ENCODE peak calls at places on chromosomes 7 and 10, in ten cellular contexts. S is left colon; L is activated CD4-positive, alpha-beta T cell treated with anti-CD3 and anti-CD28 coated beads, Interleukin-2, amount 50 U/mL, for 1 hour; N is NCI-H1436; B is adrenal gland; A is epithelial cell of esophagus; Y is SK-MEL-5; I is neural crest cell; P is AG04450; J is WTC11. C is an unnamed sample.

GRCh38 chr7:136166521-136166920 is 189.4 kb upstream of the MTPN start:
- DNase-seq in P (no peak), S (no peak), B (no peak), L (no peak), I (no peak), N (no peak), A (no peak), Y (no peak), J (no peak), C (no peak)

GRCh38 chr10:116889066-116889465 is 39.8 kb downstream of the ENO4 start:
- DNase-seq in P (no peak), J (no peak), Y (no peak), A (no peak), N (no peak), S (no peak), B (no peak), I (no peak), L (no peak), C (no peak)

GRCh38 chr7:116876664-116877442 is 14.5 kb downstream of the CAPZA2 start:
- DNase-seq in A (no peak), S (peak; percentile 67), Y (no peak), L (no peak), J (no peak), B (peak; percentile 84), I (no peak), N (no peak), P (no peak), C (no peak)

GRCh38 chr7:47816647-47817046 is 131.6 kb downstream of the PKD1L1 start:
- DNase-seq in J (no peak), L (no peak), A (peak; percentile 46), I (no peak), P (no peak), N (no peak), B (no peak), Y (no peak), S (no peak), C (no peak)

GRCh38 chr7:8126768-8127167 is 135.2 kb downstream of the ICA1 start:
- DNase-seq in A (no peak), B (no peak), S (no peak), L (no peak), J (no peak), P (no peak), I (no peak), Y (no peak), N (no peak), C (no peak)

GRCh38 chr10:73759512-73760115 is 15.4 kb downstream of the SEC24C start:
- DNase-seq in B (no peak), I (no peak), L (peak; percentile 54), Y (no peak), J (no peak), S (no peak), N (no peak), P (no peak), A (peak; percentile 47), C (no peak)

GRCh38 chr10:72248477-72249151 is 25.1 kb upstream of the DDIT4 start:
- DNase-seq in L (peak; percentile 62), J (peak; percentile 56), S (peak; percentile 83), P (no peak), Y (peak; percentile 91), B (peak; percentile 79), I (peak; percentile 22), N (peak; percentile 29), A (peak; percentile 62), C (no peak)

GRCh38 chr10:91665842-91666241 is 33.0 kb upstream of the PPP1R3C start:
- DNase-seq in L (no peak), B (no peak), Y (no peak), S (no peak), N (no peak), I (no peak), J (no peak), P (peak; percentile 47), A (no peak), C (no peak)

GRCh38 chr7:146683439-146683838 is 566.8 kb downstream of the CNTNAP2 start:
- DNase-seq in A (peak; percentile 16), B (no peak), J (no peak), I (no peak), S (no peak), N (no peak), L (no peak), P (no peak), Y (no peak), C (no peak)

GRCh38 chr7:23239709-23240108 is 6.9 kb upstream of the GPNMB start:
- DNase-seq in S (no peak), A (no peak), Y (no peak), I (no peak), B (no peak), L (no peak), P (no peak), N (no peak), J (no peak), C (no peak)

GRCh38 chr10:85643839-85644525 is 722.6 kb downstream of the GRID1 start:
- DNase-seq in B (no peak), L (no peak), I (no peak), P (no peak), A (peak; percentile 94), S (no peak), J (no peak), N (no peak), Y (no peak), C (no peak)

GRCh38 chr7:23161502-23161901 is 20.3 kb upstream of the NUP42 start:
- DNase-seq in N (no peak), S (no peak), A (no peak), J (no peak), L (no peak), P (no peak), B (no peak), Y (no peak), I (no peak), C (no peak)

GRCh38 chr7:27890205-27890849 is 150.4 kb downstream of the TAX1BP1 start:
- DNase-seq in A (no peak), S (no peak), J (no peak), N (no peak), Y (no peak), I (no peak), P (no peak), B (no peak), L (no peak), C (no peak)

GRCh38 chr10:61635946-61636345 is 26.8 kb upstream of the CABCOCO1 start:
- DNase-seq in L (no peak), I (no peak), P (no peak), A (peak; percentile 69), S (no peak), B (no peak), N (no peak), J (no peak), Y (no peak), C (no peak)

GRCh38 chr7:73707045-73707631 is 12.3 kb downstream of the STX1A start:
- DNase-seq in S (peak; percentile 95), B (peak; percentile 21), J (no peak), P (no peak), N (peak; percentile 67), Y (no peak), L (peak; percentile 22), A (peak; percentile 60), I (no peak), C (no peak)

GRCh38 chr10:71831646-71832552 is 19.2 kb downstream of the PSAP start:
- DNase-seq in Y (no peak), J (no peak), A (peak; percentile 89), L (no peak), I (no peak), B (peak; percentile 50), P (no peak), S (no peak), N (no peak), C (no peak)

GRCh38 chr7:154640266-154640865 is 362.6 kb downstream of the PAXIP1 start:
- DNase-seq in N (no peak), A (no peak), B (no peak), I (no peak), L (no peak), Y (peak; percentile 44), J (no peak), S (peak; percentile 28), P (no peak), C (no peak)

GRCh38 chr7:725223-726005 is 1.1 kb upstream of the DNAAF5 start:
- DNase-seq in L (no peak), A (peak; percentile 79), Y (no peak), N (no peak), S (no peak), P (no peak), B (no peak), I (no peak), J (no peak), C (no peak)

GRCh38 chr10:112375721-112376577 is 2.0 kb downstream of the ACSL5 start:
- DNase-seq in A (peak; percentile 18), B (peak; percentile 48), Y (no peak), N (no peak), S (peak; percentile 71), L (peak; percentile 27), P (no peak), I (no peak), J (no peak), C (no peak)

GRCh38 chr10:49290131-49290530 is 8.8 kb upstream of the C10orf71 start:
- DNase-seq in B (no peak), P (no peak), I (no peak), Y (no peak), S (no peak), J (no peak), L (no peak), N (no peak), A (no peak), C (no peak)

GRCh38 chr10:119313645-119314044 is 106.3 kb downstream of the GRK5 start:
- DNase-seq in P (no peak), Y (no peak), I (no peak), L (peak; percentile 24), N (no peak), B (no peak), S (no peak), J (no peak), A (no peak), C (no peak)

GRCh38 chr7:24334627-24335026 is 50.6 kb downstream of the NPY start:
- DNase-seq in Y (no peak), I (no peak), J (no peak), L (no peak), P (no peak), B (no peak), N (no peak), A (no peak), S (no peak), C (no peak)

GRCh38 chr10:63738410-63738809 is 217.2 kb downstream of the REEP3 start:
- DNase-seq in P (no peak), Y (no peak), A (peak; percentile 11), J (no peak), B (peak; percentile 68), N (no peak), L (no peak), I (no peak), S (no peak), C (no peak)

GRCh38 chr10:68553138-68553537 is 7.0 kb upstream of the TET1 start:
- DNase-seq in L (no peak), Y (no peak), S (no peak), B (no peak), N (no peak), A (no peak), J (no peak), I (no peak), P (no peak), C (no peak)

GRCh38 chr7:143372070-143372469 is 9.1 kb upstream of the ZYX start:
- DNase-seq in B (peak; percentile 43), Y (peak; percentile 83), L (peak; percentile 54), S (peak; percentile 81), N (no peak), A (peak; percentile 92), P (no peak), I (no peak), J (no peak), C (no peak)

GRCh38 chr7:135713836-135714470 is 14.0 kb downstream of the SLC13A4 start:
- DNase-seq in B (no peak), I (no peak), A (peak; percentile 31), P (no peak), N (no peak), L (no peak), Y (no peak), J (no peak), S (no peak), C (no peak)

GRCh38 chr7:128530855-128531104 is 54.2 kb downstream of the METTL2B start:
- DNase-seq in J (no peak), P (no peak), S (no peak), N (no peak), B (no peak), L (no peak), I (no peak), Y (no peak), A (no peak), C (no peak)

GRCh38 chr10:49613882-49614241 is at the start of gene CHAT:
- DNase-seq in L (no peak), S (no peak), Y (no peak), N (no peak), J (peak; percentile 17), A (no peak), B (no peak), P (no peak), I (no peak), C (no peak)